ENCODE peak calls at places on chromosome 6, in four cellular contexts. T is H1, P is SK-N-SH, X is K562. J is an unnamed sample.

GRCh38 chr6:11968241-11968806 is 43.8 kb upstream of the HIVEP1 start:
- DNase-seq in X (peak; percentile 48), T (no peak), P (no peak), J (no peak)

GRCh38 chr6:43740321-43740960 is 29.6 kb upstream of the VEGFA start:
- DNase-seq in X (no peak), P (peak; percentile 12), T (no peak), J (no peak)

GRCh38 chr6:32108094-32108627 is 977 bp downstream of the TNXB start:
- DNase-seq in T (no peak), P (peak; percentile 32), X (peak; percentile 75), J (no peak)

GRCh38 chr6:45209762-45210161 is 118.4 kb upstream of the RUNX2 start:
- DNase-seq in X (no peak), P (no peak), T (no peak), J (no peak)

GRCh38 chr6:16060039-16060438 is 68.8 kb upstream of the MYLIP start:
- DNase-seq in X (no peak), T (no peak), P (no peak), J (peak; percentile 25)

GRCh38 chr6:148864941-148865340 is 118.1 kb downstream of the UST start:
- DNase-seq in T (no peak), P (no peak), X (no peak), J (no peak)

GRCh38 chr6:84764332-84765049 is at the start of gene TBX18:
- DNase-seq in T (peak; percentile 83), X (peak; percentile 94), P (peak; percentile 85), J (peak; percentile 97)

GRCh38 chr6:116036885-116037284 is 23.8 kb downstream of the FRK start:
- DNase-seq in T (no peak), P (no peak), X (no peak), J (no peak)

GRCh38 chr6:135162678-135163439 is 18.2 kb upstream of the MYB start:
- DNase-seq in T (peak; percentile 77), X (peak; percentile 73), P (peak; percentile 50), J (peak; percentile 89)

GRCh38 chr6:11900662-11901598 is 111.2 kb upstream of the HIVEP1 start:
- DNase-seq in P (no peak), X (no peak), T (no peak), J (no peak)

GRCh38 chr6:134457941-134458340 is 140.0 kb upstream of the SGK1 start:
- DNase-seq in P (no peak), X (no peak), T (no peak), J (no peak)

GRCh38 chr6:109296971-109297372 is 85.3 kb downstream of the CD164 start:
- DNase-seq in T (no peak), X (peak; percentile 57), P (no peak), J (no peak)

GRCh38 chr6:96898241-96898851 is 655 bp upstream of the NDUFAF4 start:
- DNase-seq in P (peak; percentile 3), X (peak; percentile 16), T (no peak), J (no peak)

GRCh38 chr6:6758915-6759654 is 170.6 kb downstream of the LY86 start:
- DNase-seq in X (peak; percentile 74), T (no peak), P (peak; percentile 47), J (peak; percentile 80)

GRCh38 chr6:138945354-138945753 is 42.7 kb downstream of the REPS1 start:
- DNase-seq in P (peak; percentile 22), T (no peak), X (no peak), J (no peak)

GRCh38 chr6:22071655-22072054 is 225.2 kb downstream of the PRL start:
- DNase-seq in P (peak; percentile 47), X (no peak), T (no peak), J (peak; percentile 29)

GRCh38 chr6:92329416-92329815 is 1089.9 kb downstream of the EPHA7 start:
- DNase-seq in T (no peak), P (no peak), X (no peak), J (no peak)

GRCh38 chr6:148251286-148251685 is 91.4 kb upstream of the SASH1 start:
- DNase-seq in X (no peak), T (no peak), P (no peak), J (no peak)

GRCh38 chr6:12865117-12865516 is 148.6 kb downstream of the PHACTR1 start:
- DNase-seq in P (no peak), X (no peak), T (no peak), J (no peak)

GRCh38 chr6:155782320-155782730 is 326.7 kb upstream of the NOX3 start:
- DNase-seq in P (no peak), X (no peak), T (no peak), J (no peak)

GRCh38 chr6:39821739-39822532 is 29.8 kb downstream of the DAAM2 start:
- DNase-seq in T (no peak), P (no peak), X (no peak), J (no peak)

GRCh38 chr6:145562771-145563615 is 172.3 kb downstream of the EPM2A start:
- DNase-seq in X (no peak), P (no peak), T (no peak), J (no peak)

GRCh38 chr6:31471711-31472110 is 26.2 kb upstream of the MICB start:
- DNase-seq in P (no peak), X (no peak), T (no peak), J (no peak)

GRCh38 chr6:150534514-150534913 is 65.2 kb upstream of the PLEKHG1 start:
- DNase-seq in X (no peak), T (no peak), P (no peak), J (no peak)

GRCh38 chr6:150537893-150538292 is 61.8 kb upstream of the PLEKHG1 start:
- DNase-seq in P (no peak), T (no peak), X (no peak), J (no peak)

GRCh38 chr6:150535818-150536220 is 63.9 kb upstream of the PLEKHG1 start:
- DNase-seq in P (no peak), T (no peak), X (no peak), J (no peak)

GRCh38 chr6:150537481-150537880 is 62.2 kb upstream of the PLEKHG1 start:
- DNase-seq in P (no peak), T (no peak), X (no peak), J (no peak)

DNA sequence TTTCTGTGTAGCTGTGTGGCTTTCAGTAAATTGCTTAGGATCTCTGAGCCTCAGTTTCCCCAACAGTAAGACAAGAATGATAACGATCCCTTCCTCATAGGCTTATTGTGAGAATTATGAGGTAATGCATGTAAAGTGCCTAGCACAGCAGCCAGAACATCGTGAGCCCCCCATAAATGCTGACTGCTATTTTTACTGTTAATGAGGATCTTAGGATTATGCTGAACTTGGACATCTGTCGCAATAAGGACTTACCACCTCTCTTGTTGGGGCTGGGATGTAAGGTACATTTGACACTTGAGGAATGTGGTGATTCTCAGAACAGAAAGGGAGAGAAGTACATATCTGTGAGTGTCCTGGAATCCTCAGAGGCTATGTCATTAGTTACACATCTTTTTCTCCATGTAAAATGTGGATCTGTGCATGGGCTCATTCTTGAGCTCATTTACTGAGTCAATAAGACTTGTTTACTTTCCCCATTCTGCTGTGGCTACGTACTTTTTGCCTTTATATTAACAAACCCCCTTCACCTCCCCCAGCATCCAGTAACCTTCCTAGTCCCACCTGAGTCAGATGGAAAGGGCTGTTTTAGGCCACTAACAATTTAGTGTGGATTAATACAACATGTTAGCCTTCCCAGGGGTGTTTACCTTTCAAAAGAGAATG is 64.4 kb upstream of the PLEKHG1 start:
- DNase-seq in X (no peak), T (no peak), P (no peak), J (no peak)
- TF ChIP-seq TEAD4 in X (no peak), T (no peak), P (no peak), J (no peak)

GRCh38 chr6:79694623-79695311 is 63.6 kb downstream of the SH3BGRL2 start:
- DNase-seq in P (no peak), T (no peak), X (no peak), J (peak; percentile 44)
- TF ChIP-seq CTCF in P (no peak), T (peak; percentile 77), X (peak; percentile 54), J (peak; percentile 40)

GRCh38 chr6:50707652-50708325 is 5.5 kb upstream of the TFAP2D start:
- DNase-seq in T (no peak), X (no peak), P (no peak), J (peak; percentile 48)
- TF ChIP-seq TEAD4 in T (no peak), X (no peak), P (no peak), J (no peak)

GRCh38 chr6:106609699-106610098 is 19.6 kb downstream of the RTN4IP1 start:
- DNase-seq in T (no peak), P (peak; percentile 39), X (no peak), J (peak; percentile 45)
- TF ChIP-seq CTCF in T (peak; percentile 50), P (peak; percentile 41), X (peak; percentile 27), J (no peak)

DNA sequence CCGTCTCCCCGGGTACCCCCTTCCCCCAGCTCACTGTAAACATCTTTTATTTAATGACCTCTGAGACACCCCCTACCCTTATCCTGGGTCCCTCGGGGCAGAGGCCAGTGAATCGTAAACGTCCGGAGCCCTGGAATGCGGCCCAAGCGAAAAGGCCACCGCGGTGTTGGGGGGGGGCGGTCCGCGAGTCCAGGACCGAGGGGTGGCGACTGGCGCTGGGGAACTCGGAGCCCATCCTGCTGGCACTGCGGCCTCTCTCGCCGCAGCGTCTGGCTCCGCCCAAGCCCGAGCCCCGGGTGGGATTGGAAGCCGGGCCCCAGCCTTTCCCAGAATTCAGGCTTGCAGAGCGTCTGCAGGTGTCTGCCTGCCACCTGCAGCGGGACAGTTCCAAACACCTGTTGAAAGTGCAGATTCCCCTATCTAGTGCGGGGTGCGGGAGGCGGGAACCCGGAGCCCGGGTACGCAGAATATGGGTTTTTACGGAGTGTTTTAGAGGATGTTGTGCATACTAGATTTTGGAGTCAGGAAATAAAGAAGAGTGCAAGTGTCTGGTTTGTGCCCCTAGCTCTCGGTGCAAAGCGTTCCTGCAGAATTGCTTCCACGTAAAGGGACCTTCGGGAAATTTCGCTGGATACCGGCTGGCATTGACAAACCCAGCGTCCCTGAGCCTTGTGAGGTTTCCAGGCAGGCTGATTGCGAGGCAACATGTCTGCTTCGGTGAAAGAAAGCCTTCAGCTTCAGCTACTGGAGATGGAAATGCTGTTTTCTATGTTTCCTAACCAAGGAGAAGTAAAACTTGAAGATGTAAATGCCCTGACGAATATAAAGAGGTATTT is 808 bp downstream of the RWDD2A start:
- DNase-seq in T (peak; percentile 46), X (peak; percentile 63), P (peak; percentile 87), J (peak; percentile 87)
- TF ChIP-seq TEAD4 in T (peak; percentile 85), X (no peak), P (no peak), J (peak; percentile 25)

GRCh38 chr6:71194730-71195129 is 93.9 kb upstream of the OGFRL1 start:
- DNase-seq in X (no peak), P (no peak), T (no peak), J (no peak)

GRCh38 chr6:71187136-71187535 is 101.5 kb upstream of the OGFRL1 start:
- DNase-seq in T (no peak), P (no peak), X (no peak), J (no peak)

DNA sequence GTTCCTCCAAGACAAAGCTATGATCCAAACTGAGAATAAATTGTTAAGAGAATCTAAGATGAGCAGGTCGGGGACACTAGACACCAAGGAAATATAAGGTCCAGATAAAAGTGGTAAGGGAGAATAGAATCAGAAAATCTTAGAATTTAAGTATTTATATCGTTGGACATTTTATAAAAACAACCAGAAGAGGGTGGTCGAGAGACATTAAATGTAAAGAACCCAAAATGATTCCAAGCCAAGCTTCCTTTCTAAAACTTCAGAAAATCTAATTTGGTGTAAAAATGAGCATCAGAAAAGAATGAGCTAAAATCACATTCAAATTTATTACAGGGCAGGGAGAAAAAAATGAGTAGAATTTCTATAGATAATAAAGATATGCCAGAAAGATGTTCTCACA is 97.8 kb upstream of the OGFRL1 start:
- DNase-seq in T (no peak), P (peak; percentile 10), X (no peak), J (no peak)
- TF ChIP-seq CTCF in T (no peak), P (peak; percentile 67), X (no peak), J (no peak)